ENCODE peak calls at places on chromosomes 2 and 18, in four cellular contexts. A is NCI-H345, C is Calu3, S is cardiac muscle cell. B is an unnamed sample.

GRCh38 chr2:73714091-73714490 is 23.1 kb downstream of the TPRKB start:
- DNase-seq in A (no peak), S (no peak), C (no peak), B (no peak)

GRCh38 chr2:133579295-133579694 is 11.0 kb upstream of the NCKAP5 start:
- DNase-seq in S (peak; percentile 21), A (no peak), C (peak; percentile 23), B (no peak)

GRCh38 chr2:8462899-8463648 is 218.8 kb upstream of the ID2 start:
- DNase-seq in C (no peak), A (no peak), S (no peak), B (no peak)

GRCh38 chr2:10469301-10469700 is 21.2 kb upstream of the ODC1 start:
- DNase-seq in S (no peak), C (no peak), A (no peak), B (no peak)

GRCh38 chr18:58168221-58168620 is 124.2 kb downstream of the NEDD4L start:
- DNase-seq in A (no peak), C (no peak), S (no peak), B (no peak)

GRCh38 chr2:70712916-70713315 is 55.1 kb downstream of the ADD2 start:
- DNase-seq in S (no peak), C (no peak), A (no peak), B (no peak)

GRCh38 chr2:30789670-30790210 is 17.5 kb downstream of the CAPN13 start:
- DNase-seq in C (no peak), A (no peak), S (no peak), B (no peak)

GRCh38 chr2:231680992-231681852 is 27.1 kb upstream of the PTMA start:
- DNase-seq in A (no peak), S (peak; percentile 93), C (peak; percentile 93), B (peak; percentile 87)

GRCh38 chr2:45233301-45233700 is 224.0 kb upstream of the SIX2 start:
- DNase-seq in A (no peak), S (peak; percentile 84), C (no peak), B (no peak)

GRCh38 chr2:190887089-190887488 is 6.5 kb downstream of the GLS start:
- DNase-seq in S (no peak), A (no peak), C (no peak), B (peak; percentile 84)

B was measured in ACHN.